ENCODE peak calls at places on chromosomes 3 and 15, in nine cellular contexts. T, X, Y, C, M, K, D, B and U are unnamed samples.

GRCh38 chr3:3084890-3085289 is 25.3 kb downstream of the IL5RA start:
- DNase-seq in T (no peak), X (no peak), Y (no peak), C (no peak), M (no peak), K (no peak), D (no peak), B (no peak), U (no peak)

GRCh38 chr15:36756707-36757106 is 177.3 kb downstream of the CDIN1 start:
- DNase-seq in T (no peak), X (no peak), Y (no peak), C (no peak), M (peak), K (no peak), D (no peak), B (no peak), U (no peak)

GRCh38 chr15:48400086-48400485 is 68.9 kb downstream of the DUT start:
- DNase-seq in T (no peak), X (no peak), Y (peak), C (no peak), M (no peak), K (no peak), D (no peak), B (no peak), U (peak)

GRCh38 chr3:20405731-20406130 is 219.7 kb upstream of the SGO1 start:
- DNase-seq in T (no peak), X (peak), Y (peak), C (peak), M (peak), K (no peak), D (peak), B (no peak), U (no peak)

GRCh38 chr3:9932843-9933560 is 632 bp upstream of the CRELD1 start:
- DNase-seq in T (peak), X (peak), Y (peak), C (peak), M (peak), K (peak), D (no peak), B (peak), U (peak)

GRCh38 chr15:75307778-75308390 is 25.2 kb downstream of the GOLGA6D start:
- DNase-seq in T (no peak), X (peak), Y (peak), C (peak), M (peak), K (peak), D (no peak), B (peak), U (peak)

GRCh38 chr3:139710212-139710611 is 32.4 kb upstream of the NMNAT3 start:
- DNase-seq in T (no peak), X (no peak), Y (no peak), C (no peak), M (no peak), K (no peak), D (no peak), B (no peak), U (no peak)

GRCh38 chr15:42737529-42738328 is 801 bp upstream of the CDAN1 start:
- DNase-seq in T (no peak), X (no peak), Y (peak), C (peak), M (no peak), K (peak), D (no peak), B (no peak), U (peak)

GRCh38 chr15:35330921-35331320 is 215.0 kb downstream of the DPH6 start:
- DNase-seq in T (no peak), X (no peak), Y (no peak), C (no peak), M (no peak), K (no peak), D (no peak), B (no peak), U (no peak)

GRCh38 chr15:94258246-94258645 is 26.9 kb downstream of the MCTP2 start:
- DNase-seq in T (no peak), X (no peak), Y (no peak), C (no peak), M (no peak), K (no peak), D (no peak), B (no peak), U (no peak)

GRCh38 chr15:59420108-59420507 is 17.9 kb upstream of the FAM81A start:
- DNase-seq in T (no peak), X (no peak), Y (no peak), C (no peak), M (no peak), K (no peak), D (no peak), B (no peak), U (no peak)

GRCh38 chr3:185153861-185154629 is 1.2 kb upstream of the C3orf70 start:
- DNase-seq in T (peak), X (no peak), Y (no peak), C (no peak), M (no peak), K (no peak), D (no peak), B (no peak), U (no peak)

GRCh38 chr15:85099195-85099803 is 117.6 kb downstream of the PDE8A start:
- DNase-seq in T (peak), X (no peak), Y (no peak), C (no peak), M (no peak), K (no peak), D (no peak), B (no peak), U (no peak)

GRCh38 chr3:45551214-45552010 is 43.1 kb upstream of the LIMD1 start:
- DNase-seq in T (peak), X (peak), Y (peak), C (peak), M (peak), K (peak), D (peak), B (no peak), U (peak)

GRCh38 chr15:95559875-95560394 is 770.6 kb upstream of the NR2F2 start:
- DNase-seq in T (no peak), X (peak), Y (peak), C (peak), M (peak), K (peak), D (peak), B (no peak), U (peak)

GRCh38 chr3:186930639-186931486 is 537 bp downstream of the ST6GAL1 start:
- DNase-seq in T (peak), X (peak), Y (peak), C (peak), M (peak), K (peak), D (no peak), B (peak), U (peak)

GRCh38 chr3:161884830-161885229 is 388.2 kb downstream of the OTOL1 start:
- DNase-seq in T (no peak), X (no peak), Y (no peak), C (no peak), M (no peak), K (no peak), D (no peak), B (no peak), U (no peak)

GRCh38 chr15:65355983-65356353 is 21.8 kb downstream of the IGDCC3 start:
- DNase-seq in T (no peak), X (no peak), Y (no peak), C (no peak), M (no peak), K (no peak), D (no peak), B (no peak), U (no peak)
- H3K4me3 ChIP-seq in T (peak), X (peak), Y (peak), C (no peak), M (no peak), K (peak), D (peak), B (peak), U (no peak)

GRCh38 chr15:39579487-39580116 is 1.3 kb upstream of the THBS1 start:
- DNase-seq in T (peak), X (peak), Y (peak), C (peak), M (no peak), K (peak), D (peak), B (peak), U (peak)

GRCh38 chr15:39580117-39580629 is 706 bp upstream of the THBS1 start:
- DNase-seq in T (peak), X (peak), Y (peak), C (peak), M (peak), K (peak), D (peak), B (peak), U (peak)

GRCh38 chr15:39582286-39582976 is 1.6 kb downstream of the THBS1 start:
- DNase-seq in T (no peak), X (peak), Y (peak), C (peak), M (no peak), K (no peak), D (no peak), B (no peak), U (peak)

GRCh38 chr15:39581501-39582285 is 814 bp downstream of the THBS1 start:
- DNase-seq in T (peak), X (peak), Y (peak), C (peak), M (peak), K (no peak), D (no peak), B (no peak), U (peak)

DNA sequence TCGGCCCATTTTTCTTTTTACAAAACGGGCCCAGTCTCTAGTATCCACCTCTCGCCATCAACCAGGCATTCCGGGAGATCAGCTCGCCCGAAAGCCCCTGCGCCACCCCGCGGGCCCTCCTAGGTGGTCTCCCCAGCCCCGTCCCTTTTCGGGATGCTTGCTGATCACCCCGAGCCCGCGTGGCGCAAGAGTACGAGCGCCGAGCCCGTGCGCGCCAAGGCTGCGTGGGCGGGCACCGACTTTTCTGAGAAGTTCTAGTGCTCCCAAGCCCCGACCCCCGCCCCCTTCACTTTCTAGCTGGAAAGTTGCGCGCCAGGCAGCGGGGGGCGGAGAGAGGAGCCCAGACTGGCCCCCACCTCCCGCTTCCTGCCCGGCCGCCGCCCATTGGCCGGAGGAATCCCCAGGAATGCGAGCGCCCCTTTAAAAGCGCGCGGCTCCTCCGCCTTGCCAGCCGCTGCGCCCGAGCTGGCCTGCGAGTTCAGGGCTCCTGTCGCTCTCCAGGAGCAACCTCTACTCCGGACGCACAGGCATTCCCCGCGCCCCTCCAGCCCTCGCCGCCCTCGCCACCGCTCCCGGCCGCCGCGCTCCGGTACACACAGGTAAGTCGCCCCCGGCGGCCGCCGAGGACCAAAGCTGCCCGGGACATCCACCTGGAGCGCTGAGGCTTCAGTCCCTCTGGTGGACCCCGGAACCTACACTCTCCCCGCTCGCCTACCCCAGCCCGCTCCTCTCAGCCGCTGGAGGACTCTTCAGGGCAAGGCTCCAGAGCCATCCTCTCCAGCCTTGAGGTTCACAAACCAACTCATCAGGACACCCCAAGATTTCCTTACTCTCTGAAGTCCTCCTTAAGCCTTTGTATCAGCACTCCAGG is at the start of gene THBS1:
- DNase-seq in T (peak), X (peak), Y (peak), C (peak), M (peak), K (peak), D (peak), B (peak), U (peak)
- H3K4me3 ChIP-seq in T (peak), X (peak), Y (peak), C (peak), M (no peak), K (peak), D (peak), B (peak), U (peak)

GRCh38 chr3:77325280-77325679 is 285.4 kb downstream of the ROBO2 start:
- DNase-seq in T (no peak), X (no peak), Y (no peak), C (no peak), M (no peak), K (no peak), D (no peak), B (no peak), U (no peak)

GRCh38 chr3:77325702-77326101 is 285.8 kb downstream of the ROBO2 start:
- DNase-seq in T (no peak), X (no peak), Y (no peak), C (no peak), M (no peak), K (no peak), D (no peak), B (no peak), U (no peak)

GRCh38 chr3:77321646-77322045 is 281.7 kb downstream of the ROBO2 start:
- DNase-seq in T (no peak), X (peak), Y (no peak), C (peak), M (no peak), K (peak), D (no peak), B (no peak), U (no peak)

GRCh38 chr3:77323616-77324015 is 283.7 kb downstream of the ROBO2 start:
- DNase-seq in T (no peak), X (no peak), Y (no peak), C (no peak), M (no peak), K (no peak), D (no peak), B (no peak), U (no peak)

DNA sequence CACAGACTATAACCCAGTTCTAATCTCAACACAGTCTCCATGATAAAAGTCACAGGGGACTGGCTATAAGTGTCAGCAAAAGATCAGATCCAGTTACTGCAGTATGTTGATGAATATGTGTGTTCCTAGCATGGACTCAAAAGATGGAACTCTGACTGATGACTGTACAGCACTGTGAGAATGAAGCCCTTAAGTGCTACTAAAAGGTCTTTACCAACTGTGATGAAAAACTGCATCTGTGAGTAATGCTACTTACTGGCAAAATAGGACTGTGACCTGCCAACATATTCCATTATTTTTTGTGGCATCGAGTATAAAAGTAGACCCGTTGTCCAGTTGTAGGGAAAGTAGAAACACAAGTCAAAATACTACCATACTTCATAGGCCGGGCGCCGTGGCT is 284.2 kb downstream of the ROBO2 start:
- DNase-seq in T (no peak), X (no peak), Y (no peak), C (no peak), M (no peak), K (no peak), D (no peak), B (no peak), U (no peak)
- H3K4me3 ChIP-seq in T (no peak), X (no peak), Y (no peak), C (no peak), M (no peak), K (no peak), D (no peak), B (no peak), U (no peak)

DNA sequence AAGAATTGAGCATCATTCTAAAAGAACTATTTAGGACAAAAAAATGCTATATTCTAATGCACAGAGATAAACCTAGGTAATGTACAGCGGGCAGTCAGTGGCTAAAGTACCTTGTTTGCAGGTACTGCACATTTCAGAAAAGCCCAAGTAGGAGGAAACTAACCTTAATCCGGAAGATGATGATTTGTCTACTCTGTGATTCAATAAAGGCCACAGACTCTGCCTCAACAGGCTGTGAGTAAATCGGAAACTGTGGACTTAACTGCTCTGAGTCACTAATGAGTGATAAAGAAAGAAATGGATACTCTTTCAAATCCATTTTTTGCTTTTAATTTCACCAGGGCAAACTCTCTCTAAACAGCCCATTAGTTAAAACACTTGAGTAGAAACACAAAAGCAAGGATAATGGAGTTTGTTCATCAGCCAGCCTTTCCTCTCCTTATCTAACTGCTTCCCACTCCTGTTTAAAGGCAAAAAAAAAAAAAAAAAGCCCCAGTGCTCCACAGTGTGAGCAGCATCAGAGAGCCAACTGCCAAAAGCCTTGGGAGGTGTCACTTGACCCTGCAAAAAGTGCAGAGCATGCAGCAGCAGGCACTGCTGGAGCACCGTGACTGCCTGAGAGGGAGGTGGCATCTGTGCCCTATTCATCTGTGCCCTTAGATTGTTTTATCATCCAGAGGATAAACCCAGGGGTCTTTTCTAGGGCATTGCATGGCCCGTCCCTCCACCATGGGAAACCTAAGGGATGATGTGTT is 187.7 kb downstream of the SATB1 start:
- DNase-seq in T (no peak), X (peak), Y (peak), C (peak), M (no peak), K (no peak), D (peak), B (no peak), U (peak)
- H3K4me3 ChIP-seq in T (no peak), X (peak), Y (no peak), C (peak), M (no peak), K (no peak), D (no peak), B (no peak), U (no peak)

DNA sequence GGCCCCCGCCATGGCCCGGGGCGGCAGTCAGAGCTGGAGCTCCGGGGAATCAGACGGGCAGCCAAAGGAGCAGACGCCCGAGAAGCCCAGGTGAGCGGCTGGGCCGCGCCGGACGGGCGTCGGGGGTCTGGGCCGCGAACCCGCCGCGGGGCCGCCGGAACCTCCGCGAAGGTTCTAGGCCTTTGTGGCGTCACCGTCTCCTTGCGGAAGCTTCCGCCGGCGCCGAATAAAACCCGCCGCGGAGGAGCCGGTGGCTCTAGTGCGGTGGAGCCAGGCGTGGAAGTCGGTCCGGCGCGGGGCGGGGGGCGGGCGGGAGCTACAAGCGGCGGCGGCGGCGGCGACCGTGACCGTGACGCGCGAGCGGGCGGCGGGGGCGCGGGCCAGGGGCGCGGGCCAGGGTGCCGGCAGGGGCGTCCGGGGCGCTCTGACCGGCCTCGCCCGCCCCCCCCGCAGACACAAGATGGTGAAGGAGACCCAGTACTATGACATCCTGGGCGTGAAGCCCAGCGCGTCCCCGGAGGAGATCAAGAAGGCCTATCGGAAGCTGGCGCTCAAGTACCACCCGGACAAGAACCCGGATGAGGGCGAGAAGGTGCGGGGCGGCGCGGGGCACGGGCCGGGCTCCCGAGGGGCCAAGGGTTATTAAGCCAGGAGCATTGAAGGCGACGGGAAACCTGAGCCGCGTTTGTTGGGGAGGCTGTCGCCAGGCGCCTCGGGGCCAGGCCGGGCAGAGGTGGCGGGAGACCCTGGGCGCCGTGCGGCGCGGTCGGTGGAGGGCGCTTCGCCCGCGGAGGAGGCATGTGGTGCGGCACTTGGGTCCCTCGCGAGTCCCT is at the start of gene DNAJA4:
- DNase-seq in T (peak), X (no peak), Y (peak), C (peak), M (no peak), K (peak), D (no peak), B (no peak), U (no peak)
- H3K4me3 ChIP-seq in T (peak), X (peak), Y (peak), C (peak), M (no peak), K (peak), D (peak), B (no peak), U (peak)

DNA sequence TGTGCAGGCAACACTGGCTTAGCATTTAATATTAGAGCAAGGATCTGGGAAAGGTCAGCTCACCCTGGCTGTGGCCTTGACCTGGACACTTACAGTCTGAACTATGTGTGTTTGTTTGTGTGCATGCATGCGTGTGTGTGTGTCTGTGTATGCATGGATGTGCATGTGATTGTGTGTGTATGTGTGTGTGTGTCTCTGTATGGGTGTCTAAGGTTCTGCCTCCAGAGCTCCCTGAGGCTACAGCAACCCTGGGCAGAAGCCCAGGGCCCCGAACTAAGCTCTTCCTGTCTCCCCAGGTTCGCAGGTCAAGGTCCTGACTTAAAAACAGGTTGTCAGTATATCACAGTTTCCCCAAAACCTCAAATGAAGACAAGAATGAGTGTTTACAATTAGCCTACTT is 51.3 kb downstream of the SUSD5 start:
- DNase-seq in T (no peak), X (no peak), Y (no peak), C (no peak), M (no peak), K (no peak), D (no peak), B (no peak), U (no peak)
- H3K4me3 ChIP-seq in T (no peak), X (no peak), Y (no peak), C (no peak), M (no peak), K (no peak), D (no peak), B (no peak), U (no peak)

DNA sequence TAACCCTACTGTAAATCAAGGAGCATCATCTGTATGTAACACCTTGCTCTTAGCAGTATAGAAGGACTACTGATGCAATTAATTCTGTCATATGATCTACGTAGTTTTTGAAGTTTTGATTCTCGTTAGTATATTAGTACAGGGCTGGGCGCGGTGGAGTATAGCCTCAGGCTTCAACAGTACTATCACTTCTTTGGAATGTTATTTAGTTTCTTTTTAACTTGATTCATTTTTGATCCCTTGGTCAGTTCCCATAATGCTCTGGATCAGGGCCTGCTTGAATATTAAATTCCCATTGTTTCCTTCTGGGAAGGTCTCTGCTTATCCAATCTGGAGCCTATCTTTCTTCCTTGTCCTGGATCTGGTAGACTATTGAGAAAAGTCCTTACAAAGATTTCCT is 23.9 kb upstream of the AP4E1 start:
- DNase-seq in T (no peak), X (peak), Y (peak), C (peak), M (no peak), K (no peak), D (no peak), B (no peak), U (peak)
- H3K4me3 ChIP-seq in T (no peak), X (peak), Y (no peak), C (no peak), M (no peak), K (no peak), D (no peak), B (no peak), U (no peak)

GRCh38 chr3:108300103-108300849 is 3.9 kb downstream of the HHLA2 start:
- DNase-seq in T (no peak), X (no peak), Y (no peak), C (peak), M (no peak), K (no peak), D (no peak), B (no peak), U (no peak)
- H3K4me3 ChIP-seq in T (no peak), X (no peak), Y (no peak), C (no peak), M (no peak), K (no peak), D (no peak), B (no peak), U (no peak)